ENCODE peak calls at places on chromosomes 12 and 14, in four cellular contexts. R is frontal cortex, L is adrenal gland, I is HFFc6. Q is an unnamed sample.

GRCh38 chr14:63875311-63875710 is 22.5 kb downstream of the SYNE2 start:
- DNase-seq in R (no peak), L (no peak), I (no peak), Q (no peak)

GRCh38 chr12:89349814-89350213 is 2.5 kb downstream of the DUSP6 start:
- DNase-seq in R (no peak), L (peak), I (peak), Q (peak)

GRCh38 chr14:48967419-48967818 is 618.8 kb downstream of the RPS29 start:
- DNase-seq in R (no peak), L (no peak), I (no peak), Q (no peak)

GRCh38 chr12:69405466-69405865 is 45.9 kb downstream of the YEATS4 start:
- DNase-seq in R (no peak), L (peak), I (peak), Q (no peak)

GRCh38 chr14:106277503-106277902 is 751.1 kb downstream of the TMEM121 start:
- DNase-seq in R (no peak), L (no peak), I (no peak), Q (no peak)

GRCh38 chr12:65532744-65533143 is 254.3 kb downstream of the MSRB3 start:
- DNase-seq in R (no peak), L (no peak), I (peak), Q (no peak)

GRCh38 chr12:104498211-104498801 is 41.6 kb downstream of the CHST11 start:
- DNase-seq in R (no peak), L (no peak), I (no peak), Q (no peak)

GRCh38 chr14:31263485-31264133 is 56.0 kb upstream of the HECTD1 start:
- DNase-seq in R (no peak), L (peak), I (peak), Q (no peak)

GRCh38 chr14:53295985-53296582 is 143.0 kb upstream of the DDHD1 start:
- DNase-seq in R (peak), L (no peak), I (peak), Q (peak)

GRCh38 chr14:57871487-57872080 is 5.7 kb upstream of the SLC35F4 start:
- DNase-seq in R (no peak), L (peak), I (peak), Q (peak)

Q was measured in neural crest cell.